ENCODE peak calls at places on chromosomes 11 and 22, in six cellular contexts. S is NCI-H146; M is activated naive CD8-positive, alpha-beta T cell treated with anti-CD3 and anti-CD28 coated beads, Interleukin-2, amount 50 U/mL, for 24 hours; I is NCI-H460; P is tibial nerve; U is heart left ventricle. F is an unnamed sample.

GRCh38 chr11:1407668-1408067 is 17.9 kb downstream of the BRSK2 start:
- DNase-seq in S (no peak), I (no peak), P (no peak), U (no peak), M (no peak), F (no peak)

GRCh38 chr22:30325724-30326703 is 727 bp downstream of the TBC1D10A start:
- DNase-seq in S (no peak), P (no peak), I (no peak), M (no peak), U (peak), F (no peak)

GRCh38 chr11:69683764-69684333 is 8.7 kb upstream of the LTO1 start:
- DNase-seq in I (no peak), S (no peak), U (no peak), M (no peak), P (no peak), F (peak)

GRCh38 chr11:75315439-75315805 is 36.0 kb downstream of the ARRB1 start:
- DNase-seq in P (no peak), U (no peak), I (no peak), M (no peak), S (no peak), F (no peak)

GRCh38 chr11:7559404-7560283 is 45.8 kb downstream of the PPFIBP2 start:
- DNase-seq in U (no peak), I (no peak), S (no peak), M (no peak), P (no peak), F (no peak)

GRCh38 chr11:95450547-95451123 is 219.6 kb upstream of the SESN3 start:
- DNase-seq in U (no peak), P (no peak), S (no peak), M (no peak), I (no peak), F (no peak)

GRCh38 chr11:10752486-10752885 is 1.4 kb downstream of the CTR9 start:
- DNase-seq in S (no peak), P (no peak), U (no peak), M (no peak), I (no peak), F (no peak)

GRCh38 chr11:2380807-2381350 is 3.8 kb downstream of the CD81 start:
- DNase-seq in S (no peak), U (peak), M (no peak), P (peak), I (no peak), F (no peak)

GRCh38 chr11:113387605-113388211 is at the start of gene ANKK1:
- DNase-seq in S (no peak), U (no peak), M (no peak), P (no peak), I (no peak), F (peak)

GRCh38 chr11:3807856-3808845 is at the start of gene PGAP2:
- DNase-seq in S (peak), I (peak), M (peak), P (peak), U (peak), F (peak)

GRCh38 chr11:57370251-57370650 is 10.7 kb downstream of the PRG3 start:
- DNase-seq in M (no peak), I (no peak), U (no peak), S (no peak), P (no peak), F (peak)

GRCh38 chr22:43957871-43958270 is 2.6 kb downstream of the SAMM50 start:
- DNase-seq in U (no peak), P (no peak), I (no peak), S (no peak), M (no peak), F (no peak)

GRCh38 chr22:22770280-22770871 is 117.2 kb upstream of the IGLL5 start:
- DNase-seq in P (peak), U (no peak), M (peak), I (peak), S (peak), F (peak)

GRCh38 chr22:43566021-43566420 is 154.2 kb downstream of the MPPED1 start:
- DNase-seq in M (no peak), P (no peak), U (no peak), I (no peak), S (no peak), F (no peak)

GRCh38 chr11:2444301-2445106 is at the start of the genes KCNQ1 and TRPM5:
- DNase-seq in M (peak), U (peak), S (peak), I (peak), P (no peak), F (no peak)

GRCh38 chr22:30305519-30305905 is 16.2 kb upstream of the CASTOR1 start:
- DNase-seq in P (peak), U (peak), I (no peak), S (no peak), M (peak), F (no peak)

GRCh38 chr22:20111045-20111688 is 4.7 kb upstream of the RANBP1 start:
- DNase-seq in P (no peak), I (peak), S (peak), M (peak), U (peak), F (peak)

GRCh38 chr11:95764267-95764898 is 25.2 kb downstream of the FAM76B start:
- DNase-seq in S (peak), M (no peak), U (no peak), P (no peak), I (peak), F (peak)

GRCh38 chr11:88544656-88545280 is 207.2 kb upstream of the CTSC start:
- DNase-seq in I (no peak), P (no peak), M (no peak), S (no peak), U (no peak), F (no peak)

GRCh38 chr11:44034639-44035038 is 13.1 kb upstream of the ACCSL start:
- DNase-seq in I (no peak), M (no peak), P (no peak), S (no peak), U (no peak), F (no peak)

GRCh38 chr22:41078975-41079374 is 13.4 kb upstream of the EP300 start:
- DNase-seq in P (no peak), M (no peak), I (no peak), S (no peak), U (no peak), F (no peak)

GRCh38 chr11:120200677-120201076 is 10.2 kb upstream of the OAF start:
- DNase-seq in M (no peak), S (no peak), I (no peak), P (no peak), U (no peak), F (no peak)

GRCh38 chr11:125276635-125277008 is 112.1 kb downstream of the PKNOX2 start:
- DNase-seq in U (no peak), P (no peak), M (no peak), I (no peak), S (no peak), F (no peak)

GRCh38 chr22:27724181-27724580 is 77.4 kb downstream of the MN1 start:
- DNase-seq in M (no peak), U (no peak), I (no peak), P (no peak), S (no peak), F (no peak)

GRCh38 chr11:11461473-11461872 is 108.4 kb upstream of the CSNK2A3 start:
- DNase-seq in U (peak), M (no peak), S (no peak), I (no peak), P (no peak), F (no peak)

GRCh38 chr22:39429186-39429585 is 27.6 kb upstream of the MGAT3 start:
- DNase-seq in P (no peak), S (no peak), I (no peak), M (no peak), U (peak), F (no peak)

GRCh38 chr22:25161017-25161915 is 38.4 kb upstream of the CRYBB3 start:
- DNase-seq in P (no peak), I (no peak), M (peak), S (no peak), U (no peak), F (no peak)

GRCh38 chr22:19810381-19811141 is 44.1 kb downstream of the GNB1L start:
- DNase-seq in I (no peak), U (no peak), M (no peak), P (no peak), S (no peak), F (no peak)

F was measured in epithelial cell of esophagus.